ENCODE peak calls at places on chromosomes 1 and 21, in five cellular contexts. I is lower lobe of right lung, F is cardiac muscle cell, X is midbrain, L is ELF-1. C is an unnamed sample.

GRCh38 chr21:25361097-25361496 is 246.2 kb downstream of the MRPL39 start:
- DNase-seq in I (no peak), F (no peak), X (no peak), L (no peak), C (no peak)

GRCh38 chr1:58893257-58893869 is 109.5 kb upstream of the JUN start:
- DNase-seq in I (no peak), F (peak), X (no peak), L (no peak), C (no peak)

GRCh38 chr1:43835141-43836021 is 98.2 kb upstream of the ARTN start:
- DNase-seq in I (no peak), F (peak), X (no peak), L (peak), C (no peak)

GRCh38 chr1:8712413-8713229 is 104.8 kb downstream of the RERE start:
- DNase-seq in I (no peak), F (peak), X (no peak), L (no peak), C (peak)

GRCh38 chr21:32520885-32521735 is 64.2 kb downstream of the TCP10L start:
- DNase-seq in I (peak), F (peak), X (peak), L (peak), C (peak)

GRCh38 chr1:24464378-24464770 is 38.3 kb upstream of the RCAN3 start:
- DNase-seq in I (no peak), F (no peak), X (no peak), L (no peak), C (peak)

GRCh38 chr1:31562707-31563360 is 13.5 kb upstream of the TINAGL1 start:
- DNase-seq in I (no peak), F (no peak), X (no peak), L (peak), C (no peak)

GRCh38 chr1:20867847-20868246 is 80.7 kb upstream of the HP1BP3 start:
- DNase-seq in I (no peak), F (peak), X (no peak), L (no peak), C (no peak)

GRCh38 chr1:8474369-8474768 is 156.5 kb downstream of the SLC45A1 start:
- DNase-seq in I (no peak), F (no peak), X (no peak), L (no peak), C (peak)

GRCh38 chr1:116001739-116002487 is 25.6 kb downstream of the SLC22A15 start:
- DNase-seq in I (no peak), F (no peak), X (no peak), L (no peak), C (no peak)

GRCh38 chr1:93552751-93553455 is 105.0 kb downstream of the FNBP1L start:
- DNase-seq in I (no peak), F (peak), X (peak), L (no peak), C (peak)

GRCh38 chr1:218374401-218374848 is 29.3 kb downstream of the TGFB2 start:
- DNase-seq in I (no peak), F (peak), X (no peak), L (no peak), C (no peak)

GRCh38 chr1:17869826-17870225 is 114.7 kb downstream of the ACTL8 start:
- DNase-seq in I (no peak), F (peak), X (no peak), L (no peak), C (no peak)

GRCh38 chr1:112397051-112397471 is 1.0 kb downstream of the CTTNBP2NL start:
- DNase-seq in I (no peak), F (no peak), X (no peak), L (no peak), C (no peak)

GRCh38 chr21:31707499-31707898 is 24.4 kb downstream of the SCAF4 start:
- DNase-seq in I (no peak), F (no peak), X (no peak), L (no peak), C (no peak)

GRCh38 chr21:29209696-29210095 is 79.3 kb downstream of the MAP3K7CL start:
- DNase-seq in I (no peak), F (no peak), X (no peak), L (no peak), C (no peak)

GRCh38 chr1:201709564-201710295 is 119.2 kb upstream of the IPO9 start:
- DNase-seq in I (peak), F (peak), X (peak), L (peak), C (peak)

GRCh38 chr1:91502882-91503184 is 2.2 kb downstream of the CDC7 start:
- DNase-seq in I (no peak), F (peak), X (no peak), L (no peak), C (peak)